ENCODE peak calls at places on chromosome 4, in four cellular contexts. U, R, A and I are unnamed samples.

GRCh38 chr4:76235407-76235806 is 16.1 kb upstream of the FAM47E start:
- DNase-seq in U (no peak), R (no peak), A (no peak), I (no peak)

GRCh38 chr4:40719008-40719623 is 30.6 kb upstream of the NSUN7 start:
- DNase-seq in U (peak), R (peak), A (no peak), I (no peak)

GRCh38 chr4:8009710-8010534 is 70.3 kb upstream of the AFAP1 start:
- DNase-seq in U (no peak), R (no peak), A (no peak), I (no peak)

GRCh38 chr4:98377626-98378025 is 116.4 kb downstream of the RAP1GDS1 start:
- DNase-seq in U (no peak), R (peak), A (no peak), I (no peak)

GRCh38 chr4:52982246-52982950 is 120.3 kb downstream of the RASL11B start:
- DNase-seq in U (peak), R (peak), A (no peak), I (no peak)

GRCh38 chr4:70704333-70705145 is 16.2 kb downstream of the UTP3 start:
- DNase-seq in U (peak), R (peak), A (peak), I (peak)

GRCh38 chr4:21733894-21734630 is 214.5 kb downstream of the KCNIP4 start:
- DNase-seq in U (no peak), R (no peak), A (no peak), I (no peak)

GRCh38 chr4:8820178-8821102 is 51.2 kb downstream of the HMX1 start:
- DNase-seq in U (no peak), R (no peak), A (no peak), I (peak)

GRCh38 chr4:119478446-119479179 is 150.0 kb downstream of the PDE5A start:
- DNase-seq in U (no peak), R (no peak), A (no peak), I (no peak)

GRCh38 chr4:184415071-184415470 is 59.3 kb downstream of the IRF2 start:
- DNase-seq in U (no peak), R (no peak), A (no peak), I (no peak)

GRCh38 chr4:117560329-117560728 is 474.0 kb upstream of the NDST3 start:
- DNase-seq in U (peak), R (peak), A (no peak), I (no peak)

GRCh38 chr4:132396636-132397035 is 752.5 kb upstream of the PCDH10 start:
- DNase-seq in U (no peak), R (peak), A (no peak), I (no peak)

GRCh38 chr4:133865606-133866327 is 335.8 kb downstream of the PABPC4L start:
- DNase-seq in U (peak), R (peak), A (no peak), I (no peak)

GRCh38 chr4:185534850-185535761 is at the start of gene PDLIM3:
- DNase-seq in U (peak), R (peak), A (peak), I (peak)

GRCh38 chr4:124711469-124712416 is 789 bp downstream of the ANKRD50 start:
- DNase-seq in U (peak), R (peak), A (peak), I (peak)

GRCh38 chr4:62517721-62518120 is 1317.6 kb downstream of the ADGRL3 start:
- DNase-seq in U (no peak), R (peak), A (no peak), I (no peak)

GRCh38 chr4:81215936-81216335 is 914 bp upstream of the PRKG2 start:
- DNase-seq in U (no peak), R (no peak), A (no peak), I (no peak)

GRCh38 chr4:3255611-3256186 is 6.7 kb downstream of the MSANTD1 start:
- DNase-seq in U (no peak), R (no peak), A (no peak), I (peak)

GRCh38 chr4:168504526-168504925 is 7.7 kb downstream of the PALLD start:
- DNase-seq in U (no peak), R (no peak), A (no peak), I (no peak)

GRCh38 chr4:123941306-123941705 is 544.7 kb downstream of the SPRY1 start:
- DNase-seq in U (no peak), R (peak), A (no peak), I (no peak)

GRCh38 chr4:153933851-153934688 is 145.2 kb upstream of the SFRP2 start:
- DNase-seq in U (no peak), R (no peak), A (no peak), I (no peak)

GRCh38 chr4:124727331-124727730 is 14.8 kb upstream of the ANKRD50 start:
- DNase-seq in U (no peak), R (peak), A (no peak), I (no peak)

GRCh38 chr4:16110199-16110598 is 26.4 kb upstream of the PROM1 start:
- DNase-seq in U (no peak), R (no peak), A (no peak), I (no peak)

GRCh38 chr4:27886075-27886474 is 1025.4 kb downstream of the STIM2 start:
- DNase-seq in U (no peak), R (no peak), A (no peak), I (no peak)

GRCh38 chr4:174222266-174222872 is 61.1 kb downstream of the FBXO8 start:
- DNase-seq in U (peak), R (peak), A (no peak), I (no peak)

GRCh38 chr4:27123050-27123768 is 262.6 kb downstream of the STIM2 start:
- DNase-seq in U (peak), R (peak), A (no peak), I (no peak)

GRCh38 chr4:151948351-151949016 is 187.7 kb upstream of the GATB start:
- DNase-seq in U (no peak), R (peak), A (no peak), I (no peak)

GRCh38 chr4:21901831-21902230 is 46.7 kb downstream of the KCNIP4 start:
- DNase-seq in U (no peak), R (peak), A (no peak), I (no peak)

GRCh38 chr4:3824521-3825270 is 58.5 kb downstream of the ADRA2C start:
- DNase-seq in U (no peak), R (no peak), A (no peak), I (no peak)

GRCh38 chr4:108592674-108592986 is 27.7 kb upstream of the RPL34 start:
- DNase-seq in U (peak), R (no peak), A (no peak), I (no peak)

GRCh38 chr4:32148120-32148666 is 1428.0 kb downstream of the PCDH7 start:
- DNase-seq in U (no peak), R (peak), A (no peak), I (no peak)

GRCh38 chr4:87492617-87493016 is 36.6 kb downstream of the SPARCL1 start:
- DNase-seq in U (no peak), R (no peak), A (no peak), I (peak)

GRCh38 chr4:124757121-124757520 is 44.6 kb upstream of the ANKRD50 start:
- DNase-seq in U (no peak), R (peak), A (no peak), I (no peak)

GRCh38 chr4:2715426-2715825 is 40.7 kb downstream of the TNIP2 start:
- DNase-seq in U (no peak), R (no peak), A (no peak), I (no peak)

DNA sequence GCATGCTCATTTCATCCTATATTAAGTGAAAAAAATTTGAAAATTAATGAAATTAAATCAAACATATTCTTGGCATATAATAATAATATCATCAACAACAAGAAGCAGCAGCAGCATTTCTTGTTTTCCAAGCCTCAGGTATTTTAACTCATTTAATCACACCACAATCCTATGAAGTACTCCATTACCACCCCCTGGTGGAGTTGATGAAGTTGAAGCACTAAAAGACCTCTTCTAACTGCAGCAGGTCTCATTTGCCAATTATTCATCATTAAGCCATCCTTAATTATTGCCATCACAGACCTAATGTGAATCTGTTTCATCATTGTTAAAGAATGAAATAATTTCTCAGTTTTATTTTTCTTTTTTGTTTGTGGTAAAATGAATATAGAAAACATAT is 801.4 kb upstream of the GRID2 start:
- DNase-seq in U (peak), R (peak), A (no peak), I (no peak)
- H3K27ac ChIP-seq in U (no peak), R (no peak), A (no peak), I (no peak)

GRCh38 chr4:47530801-47531200 is 45.7 kb downstream of the ATP10D start:
- DNase-seq in U (no peak), R (peak), A (no peak), I (no peak)
- H3K27ac ChIP-seq in U (no peak), R (no peak), A (no peak), I (no peak)

GRCh38 chr4:186710521-186711119 is 13.0 kb downstream of the FAT1 start:
- DNase-seq in U (no peak), R (no peak), A (no peak), I (no peak)
- H3K27ac ChIP-seq in U (no peak), R (no peak), A (no peak), I (no peak)

GRCh38 chr4:38529189-38530115 is 134.5 kb upstream of the KLF3 start:
- DNase-seq in U (peak), R (no peak), A (no peak), I (no peak)

GRCh38 chr4:38533024-38533556 is 130.9 kb upstream of the KLF3 start:
- DNase-seq in U (no peak), R (no peak), A (no peak), I (no peak)

GRCh38 chr4:38531126-38531737 is 132.8 kb upstream of the KLF3 start:
- DNase-seq in U (peak), R (peak), A (no peak), I (no peak)

GRCh38 chr4:38534344-38534743 is 129.7 kb upstream of the KLF3 start:
- DNase-seq in U (no peak), R (no peak), A (no peak), I (no peak)

DNA sequence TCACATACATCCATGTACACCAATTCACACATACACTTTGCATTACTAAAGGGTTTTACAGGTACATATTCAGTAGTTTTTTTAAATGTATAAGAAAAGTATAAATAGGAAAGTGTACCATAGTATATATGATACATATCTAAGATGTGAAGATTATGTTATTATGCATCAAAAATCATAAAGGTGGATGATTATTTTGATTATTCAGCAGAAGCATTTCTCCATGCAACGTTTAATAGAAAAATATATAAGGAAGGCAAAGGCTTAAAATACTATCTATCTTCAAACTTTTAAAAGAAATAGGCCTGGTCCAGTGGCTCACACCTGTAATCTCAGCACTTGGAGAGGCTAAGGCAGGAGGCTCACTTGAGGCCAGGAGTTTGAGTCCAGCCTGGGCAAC is 133.5 kb upstream of the KLF3 start:
- DNase-seq in U (no peak), R (no peak), A (no peak), I (no peak)
- H3K27ac ChIP-seq in U (no peak), R (no peak), A (no peak), I (no peak)